ENCODE peak calls at places on chromosomes 6 and 20, in four cellular contexts. E is foreskin fibroblast, P is breast epithelium, F is amniotic stem cell. L is an unnamed sample.
A peak's percentile ranks its signal among the peaks of the same experiment; 100 is the strongest.

GRCh38 chr6:105270511-105270910 is 90.7 kb upstream of the POPDC3 start:
- DNase-seq in E (peak; percentile 66), P (no peak), F (no peak), L (no peak)

GRCh38 chr6:159646731-159647130 is 46.3 kb downstream of the SOD2 start:
- DNase-seq in E (peak; percentile 11), P (no peak), F (no peak), L (no peak)

GRCh38 chr6:44309092-44309491 is 4.1 kb downstream of the AARS2 start:
- DNase-seq in E (peak; percentile 81), P (no peak), F (no peak), L (no peak)

GRCh38 chr20:62451156-62451767 is 23.9 kb upstream of the RBBP8NL start:
- DNase-seq in E (no peak), P (no peak), F (no peak), L (no peak)

GRCh38 chr6:11710221-11710836 is 68.3 kb downstream of the ADTRP start:
- DNase-seq in E (no peak), P (no peak), F (no peak), L (no peak)

GRCh38 chr20:54643761-54644160 is 168.4 kb downstream of the DOK5 start:
- DNase-seq in E (peak; percentile 62), P (no peak), F (peak; percentile 70), L (no peak)

GRCh38 chr6:157063935-157064322 is 259.4 kb downstream of the TMEM242 start:
- DNase-seq in E (no peak), P (no peak), F (no peak), L (no peak)

GRCh38 chr6:88145298-88145963 is 20.7 kb downstream of the CNR1 start:
- DNase-seq in E (no peak), P (no peak), F (no peak), L (no peak)

GRCh38 chr20:49697071-49697470 is 16.6 kb downstream of the B4GALT5 start:
- DNase-seq in E (no peak), P (peak; percentile 35), F (no peak), L (peak; percentile 68)

GRCh38 chr20:33789858-33790182 is 21.3 kb upstream of the CHMP4B start:
- DNase-seq in E (no peak), P (no peak), F (no peak), L (no peak)

GRCh38 chr6:91462236-91462635 is 875.4 kb upstream of the MAP3K7 start:
- DNase-seq in E (no peak), P (no peak), F (no peak), L (no peak)

GRCh38 chr6:108671175-108671574 is 110.5 kb downstream of the FOXO3 start:
- DNase-seq in E (no peak), P (no peak), F (no peak), L (no peak)

GRCh38 chr6:1390805-1391511 is 1.6 kb downstream of the FOXF2 start:
- DNase-seq in E (no peak), P (no peak), F (no peak), L (no peak)

GRCh38 chr6:152631376-152631775 is 5.8 kb downstream of the SYNE1 start:
- DNase-seq in E (no peak), P (no peak), F (no peak), L (no peak)

GRCh38 chr20:1802385-1803215 is 92.6 kb upstream of the SIRPA start:
- DNase-seq in E (peak; percentile 51), P (no peak), F (peak; percentile 35), L (peak; percentile 86)

GRCh38 chr6:10838794-10839333 is 525 bp upstream of the MAK start:
- DNase-seq in E (no peak), P (no peak), F (no peak), L (no peak)

L was measured in upper lobe of right lung.